ENCODE peak calls at places on chromosome 16, in six cellular contexts. U is breast epithelium; R is esophagus squamous epithelium; C is CD8-positive, alpha-beta memory T cell; X is testis; W is mesendoderm. S is an unnamed sample.

GRCh38 chr16:75108792-75109731 is 7.5 kb downstream of the LDHD start:
- DNase-seq in C (peak; percentile 71), W (no peak), X (peak; percentile 92), U (peak; percentile 95), R (peak; percentile 32), S (peak; percentile 98)

GRCh38 chr16:87053016-87053982 is 263.9 kb downstream of the C16orf95 start:
- DNase-seq in R (no peak), C (no peak), U (peak; percentile 51), X (no peak), W (peak; percentile 89), S (no peak)

GRCh38 chr16:4915226-4915761 is 21.7 kb downstream of the PPL start:
- DNase-seq in R (no peak), W (no peak), U (no peak), X (no peak), C (no peak), S (peak; percentile 83)

GRCh38 chr16:2361129-2361528 is 20.6 kb upstream of the ABCA3 start:
- DNase-seq in W (no peak), R (no peak), X (no peak), U (no peak), C (no peak), S (no peak)

GRCh38 chr16:56988161-56988947 is 1.0 kb upstream of the NLRC5 start:
- DNase-seq in R (no peak), W (no peak), X (no peak), C (peak; percentile 22), U (no peak), S (no peak)

GRCh38 chr16:2898831-2899563 is 12.7 kb upstream of the FLYWCH1 start:
- DNase-seq in X (no peak), W (no peak), U (no peak), C (no peak), R (no peak), S (no peak)

GRCh38 chr16:66382171-66382965 is 15.9 kb downstream of the CDH5 start:
- DNase-seq in W (peak; percentile 96), U (no peak), X (no peak), R (no peak), C (no peak), S (peak; percentile 93)

GRCh38 chr16:15510992-15511391 is 76.6 kb downstream of the BMERB1 start:
- DNase-seq in R (no peak), X (no peak), C (no peak), U (no peak), W (no peak), S (no peak)

GRCh38 chr16:10126686-10127085 is 55.5 kb downstream of the GRIN2A start:
- DNase-seq in C (no peak), X (no peak), U (no peak), R (no peak), W (no peak), S (no peak)

GRCh38 chr16:65418435-65418834 is 296.6 kb upstream of the CDH11 start:
- DNase-seq in R (no peak), W (no peak), C (no peak), X (no peak), U (no peak), S (no peak)

GRCh38 chr16:51982715-51983680 is 563.9 kb downstream of the TOX3 start:
- DNase-seq in R (no peak), W (peak; percentile 69), U (no peak), C (no peak), X (peak; percentile 58), S (no peak)

GRCh38 chr16:64410306-64410705 is 711.6 kb downstream of the CDH11 start:
- DNase-seq in C (no peak), W (no peak), X (no peak), U (no peak), R (no peak), S (no peak)

GRCh38 chr16:82963653-82964052 is 336.9 kb downstream of the CDH13 start:
- DNase-seq in W (no peak), R (no peak), X (no peak), C (no peak), U (no peak), S (no peak)

GRCh38 chr16:3836641-3837040 is 43.9 kb downstream of the CREBBP start:
- DNase-seq in W (no peak), X (no peak), R (no peak), C (no peak), U (no peak), S (no peak)

GRCh38 chr16:73032548-73033270 is 15.2 kb downstream of the ZFHX3 start:
- DNase-seq in C (no peak), R (no peak), W (peak; percentile 87), U (no peak), X (no peak), S (no peak)

GRCh38 chr16:14501331-14502255 is 128.5 kb downstream of the PARN start:
- DNase-seq in R (no peak), U (peak; percentile 82), C (no peak), X (peak; percentile 86), W (peak; percentile 93), S (peak; percentile 90)

GRCh38 chr16:51670527-51670926 is 519.5 kb upstream of the SALL1 start:
- DNase-seq in U (no peak), X (no peak), R (no peak), W (peak; percentile 90), C (no peak), S (no peak)

GRCh38 chr16:87384162-87384999 is 805 bp upstream of the FBXO31 start:
- DNase-seq in R (no peak), C (no peak), U (no peak), X (no peak), W (no peak), S (no peak)

GRCh38 chr16:27976990-27977389 is 86.5 kb downstream of the GSG1L start:
- DNase-seq in X (no peak), W (no peak), R (no peak), C (no peak), U (no peak), S (no peak)

GRCh38 chr16:88906020-88906419 is 39.6 kb upstream of the PABPN1L start:
- DNase-seq in U (no peak), C (no peak), X (no peak), R (no peak), W (no peak), S (no peak)

GRCh38 chr16:88907768-88908167 is 41.3 kb upstream of the PABPN1L start:
- DNase-seq in W (no peak), R (no peak), C (no peak), X (no peak), U (no peak), S (peak; percentile 85)

GRCh38 chr16:88906535-88907105 is 40.2 kb upstream of the PABPN1L start:
- DNase-seq in W (no peak), U (no peak), R (no peak), C (no peak), X (no peak), S (no peak)

GRCh38 chr16:88904676-88905365 is 38.4 kb upstream of the PABPN1L start:
- DNase-seq in R (no peak), X (no peak), W (no peak), C (no peak), U (no peak), S (peak; percentile 19)

GRCh38 chr16:88905563-88905962 is 39.1 kb upstream of the PABPN1L start:
- DNase-seq in R (no peak), X (peak; percentile 63), U (no peak), W (peak; percentile 34), C (no peak), S (no peak)
- H3K27ac ChIP-seq in R (no peak overlapping the region), X (no peak overlapping the region), U (no peak overlapping the region), W (no peak overlapping the region), C (no peak overlapping the region), S (no peak overlapping the region)

GRCh38 chr16:25625620-25626019 is 66.1 kb upstream of the HS3ST4 start:
- DNase-seq in R (no peak), X (no peak), C (no peak), W (no peak), U (no peak), S (no peak)

GRCh38 chr16:25633549-25633948 is 58.2 kb upstream of the HS3ST4 start:
- DNase-seq in C (no peak), X (no peak), W (peak; percentile 68), R (no peak), U (no peak), S (no peak)

GRCh38 chr16:25627641-25628040 is 64.1 kb upstream of the HS3ST4 start:
- DNase-seq in X (no peak), R (no peak), W (no peak), U (no peak), C (no peak), S (no peak)

GRCh38 chr16:25626172-25626571 is 65.6 kb upstream of the HS3ST4 start:
- DNase-seq in W (no peak), C (no peak), X (no peak), U (no peak), R (no peak), S (peak; percentile 14)

DNA sequence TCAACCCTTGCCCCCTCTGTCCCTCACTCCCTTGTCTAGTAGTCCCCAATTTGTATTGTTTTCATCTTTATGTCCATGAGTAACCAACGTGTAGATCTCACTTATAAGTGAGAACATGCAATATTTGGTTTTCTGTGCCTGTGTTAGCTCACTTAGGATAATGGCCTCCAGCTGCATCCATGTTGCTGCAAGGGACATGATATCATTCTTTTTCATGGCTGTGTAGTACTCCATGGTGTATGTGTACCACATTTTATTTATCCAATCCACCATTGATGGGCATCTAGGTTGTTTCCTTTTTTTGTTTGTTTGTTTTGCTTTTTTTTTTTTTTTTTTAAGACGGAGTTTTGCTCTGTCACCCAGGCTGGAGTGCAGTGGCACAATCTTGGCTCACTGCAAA is 63.0 kb upstream of the HS3ST4 start:
- DNase-seq in U (no peak), W (no peak), C (no peak), X (no peak), R (no peak), S (no peak)
- H3K4me1 ChIP-seq in U (no peaks in the 10 kb centered on the region), W (no peaks in the 10 kb centered on the region), C (no peaks in the 10 kb centered on the region), X (no peaks in the 10 kb centered on the region), R (no peaks in the 10 kb centered on the region), S (no peaks in the 10 kb centered on the region)

GRCh38 chr16:23357761-23358290 is 55.7 kb downstream of the SCNN1B start:
- DNase-seq in W (no peak), U (no peak), X (no peak), R (no peak), C (no peak), S (no peak)

GRCh38 chr16:23359092-23359760 is 57.1 kb downstream of the SCNN1B start:
- DNase-seq in U (no peak), X (no peak), C (no peak), R (no peak), W (no peak), S (no peak)

GRCh38 chr16:23354246-23354645 is 52.1 kb downstream of the SCNN1B start:
- DNase-seq in W (no peak), R (no peak), C (no peak), X (no peak), U (no peak), S (no peak)

GRCh38 chr16:23355106-23355670 is 53.1 kb downstream of the SCNN1B start:
- DNase-seq in R (no peak), U (no peak), W (no peak), C (no peak), X (no peak), S (no peak)

DNA sequence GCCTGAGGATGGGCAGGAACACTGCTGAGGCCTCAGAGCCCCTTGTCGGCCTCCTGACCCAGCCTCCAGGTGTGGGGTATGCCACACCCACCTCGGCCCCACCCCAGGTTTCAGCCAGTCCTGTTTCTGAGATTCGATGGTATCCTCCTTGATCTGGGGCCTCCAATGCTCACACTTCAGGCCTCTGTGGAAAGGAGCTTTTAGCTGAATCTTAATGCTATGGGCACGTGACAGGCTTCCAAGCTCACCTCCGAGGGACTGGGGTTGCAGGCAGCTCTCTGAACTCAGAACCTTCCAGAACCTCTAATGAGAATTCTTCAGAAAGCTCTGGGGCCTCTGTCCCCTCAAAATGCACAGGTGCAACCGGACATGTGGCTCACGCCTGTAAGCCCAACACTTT is 54.8 kb downstream of the SCNN1B start:
- DNase-seq in W (no peak), X (no peak), U (no peak), R (no peak), C (no peak), S (no peak)
- H3K27ac ChIP-seq in W (no peak overlapping the region), X (no peak overlapping the region), U (no peak overlapping the region), R (no peak overlapping the region), C (no peak overlapping the region), S (no peak overlapping the region)

GRCh38 chr16:7285520-7285919 is 47.1 kb upstream of the RBFOX1 start:
- DNase-seq in U (no peak), R (no peak), X (no peak), W (no peak), C (no peak), S (no peak)
- H3K4me1 ChIP-seq in U (no peaks in the 10 kb centered on the region), R (no peaks in the 10 kb centered on the region), X (no peaks in the 10 kb centered on the region), W (no peaks in the 10 kb centered on the region), C (no peaks in the 10 kb centered on the region), S (no peaks in the 10 kb centered on the region)